ENCODE peak calls at places on chromosomes 12 and 14, in seven cellular contexts. F, Q, A, G, H, Z and B are unnamed samples.

GRCh38 chr14:52063107-52063506 is 5.8 kb downstream of the NID2 start:
- DNase-seq in F (no peak), Q (no peak), A (peak), G (no peak), H (no peak), Z (no peak), B (no peak)

GRCh38 chr12:45327823-45328383 is 112.0 kb downstream of the ANO6 start:
- DNase-seq in F (no peak), Q (no peak), A (no peak), G (no peak), H (no peak), Z (no peak), B (no peak)

GRCh38 chr14:30550335-30550734 is 8.6 kb upstream of the G2E3 start:
- DNase-seq in F (no peak), Q (no peak), A (peak), G (no peak), H (no peak), Z (peak), B (peak)

GRCh38 chr12:114381177-114381576 is 24.8 kb downstream of the TBX5 start:
- DNase-seq in F (no peak), Q (no peak), A (no peak), G (no peak), H (no peak), Z (no peak), B (no peak)

GRCh38 chr14:68359862-68360552 is 432.9 kb downstream of the ZFP36L1 start:
- DNase-seq in F (peak), Q (peak), A (peak), G (peak), H (peak), Z (peak), B (no peak)

GRCh38 chr14:29926228-29926627 is 1.4 kb downstream of the PRKD1 start:
- DNase-seq in F (no peak), Q (no peak), A (no peak), G (no peak), H (no peak), Z (no peak), B (no peak)

GRCh38 chr12:4211372-4211771 is 62.2 kb upstream of the CCND2 start:
- DNase-seq in F (no peak), Q (no peak), A (no peak), G (no peak), H (no peak), Z (no peak), B (no peak)

GRCh38 chr12:131831021-131831571 is 2.9 kb downstream of the MMP17 start:
- DNase-seq in F (no peak), Q (peak), A (peak), G (no peak), H (peak), Z (no peak), B (peak)

GRCh38 chr12:92987846-92988621 is 58.9 kb upstream of the EEA1 start:
- DNase-seq in F (peak), Q (no peak), A (no peak), G (peak), H (no peak), Z (no peak), B (no peak)

GRCh38 chr14:63045234-63045611 is at the start of gene KCNH5:
- DNase-seq in F (no peak), Q (peak), A (peak), G (no peak), H (peak), Z (peak), B (no peak)

GRCh38 chr12:1907652-1908611 is 10.5 kb downstream of the CACNA2D4 start:
- DNase-seq in F (peak), Q (peak), A (no peak), G (no peak), H (peak), Z (peak), B (no peak)

GRCh38 chr14:90697577-90698206 is 118.5 kb downstream of the TTC7B start:
- DNase-seq in F (peak), Q (peak), A (peak), G (peak), H (peak), Z (peak), B (peak)

GRCh38 chr12:83945871-83946270 is 966.7 kb downstream of the SLC6A15 start:
- DNase-seq in F (no peak), Q (no peak), A (peak), G (no peak), H (peak), Z (no peak), B (no peak)

GRCh38 chr14:45633220-45633984 is 380.4 kb upstream of the MIS18BP1 start:
- DNase-seq in F (no peak), Q (no peak), A (no peak), G (no peak), H (no peak), Z (no peak), B (no peak)

GRCh38 chr12:89960011-89960507 is 251.4 kb upstream of the ATP2B1 start:
- DNase-seq in F (no peak), Q (no peak), A (no peak), G (no peak), H (no peak), Z (no peak), B (no peak)

GRCh38 chr12:89208661-89209096 is 143.6 kb downstream of the DUSP6 start:
- DNase-seq in F (no peak), Q (no peak), A (peak), G (no peak), H (no peak), Z (no peak), B (no peak)

GRCh38 chr12:115755061-115755751 is 522.3 kb downstream of the MED13L start:
- DNase-seq in F (no peak), Q (no peak), A (no peak), G (no peak), H (no peak), Z (no peak), B (no peak)

GRCh38 chr12:125284945-125285344 is 219.7 kb downstream of the AACS start:
- DNase-seq in F (no peak), Q (no peak), A (no peak), G (no peak), H (peak), Z (no peak), B (no peak)

GRCh38 chr12:120181991-120182631 is 12.4 kb downstream of the GCN1 start:
- DNase-seq in F (no peak), Q (no peak), A (peak), G (peak), H (no peak), Z (no peak), B (peak)

GRCh38 chr12:118175823-118176447 is 40.0 kb downstream of the PEBP1 start:
- DNase-seq in F (no peak), Q (no peak), A (no peak), G (no peak), H (no peak), Z (no peak), B (no peak)

GRCh38 chr12:10618338-10618987 is 5.1 kb upstream of the MAGOHB start:
- DNase-seq in F (no peak), Q (no peak), A (peak), G (no peak), H (peak), Z (peak), B (peak)

GRCh38 chr14:75290851-75291250 is 12.2 kb downstream of the FOS start:
- DNase-seq in F (no peak), Q (no peak), A (no peak), G (no peak), H (no peak), Z (no peak), B (no peak)

GRCh38 chr12:121334513-121335343 is 17.5 kb downstream of the ANAPC5 start:
- DNase-seq in F (no peak), Q (no peak), A (peak), G (peak), H (peak), Z (peak), B (peak)

GRCh38 chr12:115413626-115414025 is 729.7 kb upstream of the TBX3 start:
- DNase-seq in F (no peak), Q (no peak), A (no peak), G (no peak), H (no peak), Z (no peak), B (no peak)

GRCh38 chr14:61491224-61491623 is 169.8 kb downstream of the PRKCH start:
- DNase-seq in F (no peak), Q (no peak), A (no peak), G (no peak), H (peak), Z (no peak), B (no peak)